ENCODE peak calls at places on chromosomes 16 and 17, in five cellular contexts. M, R, S, K and C are unnamed samples.
A peak's percentile ranks its signal among the peaks of the same experiment; 100 is the strongest.

GRCh38 chr17:8696951-8697745 is 47.5 kb downstream of the CCDC42 start:
- DNase-seq in K (no peak), S (peak; percentile 56), M (no peak), R (no peak), C (peak; percentile 47)

GRCh38 chr17:17606416-17607000 is 15.0 kb upstream of the PEMT start:
- DNase-seq in K (no peak), R (no peak), S (no peak), M (no peak), C (no peak)

GRCh38 chr17:35372846-35373531 is 432 bp downstream of the SLFN11 start:
- DNase-seq in S (peak; percentile 28), M (no peak), K (no peak), R (no peak), C (peak; percentile 11)

GRCh38 chr16:3661311-3661710 is 6.8 kb downstream of the DNASE1 start:
- DNase-seq in S (no peak), M (no peak), R (no peak), K (no peak), C (no peak)

GRCh38 chr17:40559016-40559853 is 6.0 kb downstream of the CCR7 start:
- DNase-seq in M (no peak), K (no peak), S (no peak), R (no peak), C (no peak)

GRCh38 chr17:62717589-62718342 is 90.3 kb downstream of the MRC2 start:
- DNase-seq in S (no peak), M (no peak), R (no peak), K (no peak), C (no peak)

GRCh38 chr17:45029758-45030423 is 21.5 kb downstream of the DCAKD start:
- DNase-seq in R (no peak), K (no peak), M (no peak), S (no peak), C (no peak)

GRCh38 chr16:85136213-85136704 is 24.0 kb upstream of the CIBAR2 start:
- DNase-seq in S (no peak), R (no peak), M (no peak), K (no peak), C (no peak)

GRCh38 chr17:50035421-50035879 is 20.5 kb upstream of the ITGA3 start:
- DNase-seq in K (no peak), M (no peak), S (no peak), R (no peak), C (peak; percentile 17)

GRCh38 chr16:12300946-12301500 is 324.5 kb downstream of the SNX29 start:
- DNase-seq in S (no peak), M (no peak), K (no peak), R (no peak), C (no peak)

GRCh38 chr16:12298285-12298684 is 321.8 kb downstream of the SNX29 start:
- DNase-seq in K (no peak), S (no peak), R (no peak), M (no peak), C (no peak)

GRCh38 chr16:12296991-12297390 is 320.5 kb downstream of the SNX29 start:
- DNase-seq in K (no peak), R (no peak), S (no peak), M (no peak), C (no peak)

GRCh38 chr16:12303649-12304048 is 327.1 kb downstream of the SNX29 start:
- DNase-seq in R (no peak), K (no peak), S (no peak), M (no peak), C (no peak)

GRCh38 chr16:12300490-12300889 is 324.0 kb downstream of the SNX29 start:
- DNase-seq in M (no peak), K (no peak), S (no peak), R (no peak), C (no peak)
- TF ChIP-seq POLR2AphosphoS5 in M (no peak), K (no peak), S (no peak), R (no peak), C (no peak)

GRCh38 chr17:55458287-55458900 is 36.8 kb upstream of the MMD start:
- DNase-seq in S (no peak), M (no peak), R (no peak), K (no peak), C (no peak)

GRCh38 chr17:55456307-55457240 is 34.9 kb upstream of the MMD start:
- DNase-seq in M (no peak), R (no peak), S (no peak), K (no peak), C (no peak)

GRCh38 chr17:55451758-55452468 is 30.3 kb upstream of the MMD start:
- DNase-seq in M (no peak), S (no peak), K (no peak), R (no peak), C (peak; percentile 50)

GRCh38 chr17:55453836-55454557 is 32.4 kb upstream of the MMD start:
- DNase-seq in K (no peak), M (no peak), S (no peak), R (no peak), C (no peak)

DNA sequence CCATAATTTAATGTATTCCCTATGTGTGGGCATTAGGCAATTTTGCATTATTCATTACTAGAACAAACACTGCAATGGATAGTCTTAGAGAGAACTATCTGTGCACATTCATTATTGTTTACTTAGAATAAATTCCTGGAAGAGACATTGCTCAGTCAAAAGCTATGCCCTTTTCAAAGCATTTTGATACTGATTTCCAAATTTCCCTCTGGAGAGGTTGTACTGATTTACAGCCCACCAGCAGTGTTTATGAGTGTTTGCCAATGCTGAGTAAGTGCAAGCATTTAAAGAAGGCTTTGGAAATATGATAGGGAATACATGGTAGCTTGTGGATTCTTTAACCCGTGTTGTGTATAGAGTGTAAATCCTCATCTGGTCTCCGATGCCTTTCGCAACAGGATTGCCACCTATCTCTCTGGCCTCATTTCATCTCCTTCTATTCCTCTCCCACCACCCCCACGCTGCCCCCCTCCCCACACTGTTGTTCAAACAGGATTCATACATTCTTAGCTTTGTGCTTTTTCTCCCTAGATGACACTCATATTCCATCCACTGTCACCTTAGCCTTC is 33.4 kb upstream of the MMD start:
- DNase-seq in K (no peak), M (peak; percentile 28), R (no peak), S (no peak), C (no peak)
- TF ChIP-seq POLR2AphosphoS5 in K (no peak), M (no peak), R (no peak), S (no peak), C (no peak)

DNA sequence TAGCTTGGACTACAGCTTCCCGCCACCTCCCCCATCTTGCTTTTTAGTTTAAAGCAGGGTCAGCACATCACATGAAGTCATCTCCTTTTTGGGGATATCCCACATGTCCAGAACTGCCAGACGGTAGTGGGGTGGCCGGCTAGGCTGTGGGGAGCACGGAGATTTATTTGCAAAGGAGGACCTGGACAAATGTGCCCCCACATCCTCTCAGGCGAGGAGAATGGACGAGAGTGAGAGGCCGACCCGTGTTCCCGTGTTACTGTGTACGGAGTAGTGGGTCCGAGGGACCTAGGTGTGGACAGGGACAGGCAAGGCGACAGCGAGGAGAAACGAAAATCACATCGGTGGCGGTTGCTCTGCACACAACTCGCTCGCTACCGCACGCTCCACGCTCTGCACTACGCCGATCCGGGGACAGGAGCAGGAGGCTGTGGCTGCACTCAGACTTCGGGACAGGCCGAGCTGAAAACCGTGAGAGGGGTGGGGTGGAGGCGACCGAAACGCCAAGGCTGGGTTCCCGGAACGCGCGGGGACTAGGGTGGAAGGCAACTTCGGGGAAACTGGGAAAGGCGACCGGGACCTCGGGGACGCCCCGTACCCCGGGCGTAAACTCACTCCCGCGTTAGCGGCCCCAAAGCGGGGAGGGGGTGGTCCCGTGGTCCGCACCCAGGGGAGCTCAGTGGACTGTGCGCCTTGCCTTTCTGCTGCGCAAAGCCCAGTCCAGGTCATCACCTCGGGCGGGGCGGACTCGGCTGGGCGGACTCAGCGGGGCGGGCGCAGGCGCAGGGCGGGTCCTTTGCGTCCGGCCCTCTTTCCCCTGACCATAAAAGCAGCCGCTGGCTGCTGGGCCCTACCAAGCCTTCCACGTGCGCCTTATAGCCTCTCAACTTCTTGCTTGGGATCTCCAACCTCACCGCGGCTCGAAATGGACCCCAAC is at the start of gene MT1A:
- DNase-seq in K (no peak), M (no peak), R (no peak), S (peak; percentile 28), C (peak; percentile 74)
- TF ChIP-seq POLR2AphosphoS5 in K (no peak), M (peak; percentile 52), R (no peak), S (no peak), C (no peak)

GRCh38 chr17:73083432-73083831 is 9.1 kb downstream of the SLC39A11 start:
- DNase-seq in S (no peak), M (no peak), K (no peak), R (no peak), C (no peak)
- TF ChIP-seq POLR2AphosphoS5 in S (no peak), M (no peak), K (no peak), R (no peak), C (no peak)

DNA sequence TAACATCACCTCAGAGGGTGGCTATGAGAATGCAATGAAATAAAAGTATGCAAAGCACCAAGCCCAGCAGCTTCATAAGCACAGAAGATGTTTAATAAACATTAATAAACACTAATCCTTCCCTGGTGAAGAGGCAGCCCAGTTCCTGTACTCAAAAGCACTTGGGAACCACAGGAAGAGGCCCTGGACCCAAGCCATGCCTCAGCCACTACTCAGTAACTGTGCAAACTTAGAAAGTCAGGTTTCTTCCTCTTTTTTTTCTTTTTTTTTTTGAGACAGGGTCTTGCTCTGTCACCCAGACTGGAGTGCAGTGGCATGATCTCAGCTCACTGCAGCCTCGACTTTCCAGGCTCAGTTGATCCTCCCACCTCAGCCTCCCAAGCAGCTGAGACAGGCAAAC is 5.3 kb downstream of the ARHGAP17 start:
- DNase-seq in K (no peak), R (no peak), M (no peak), S (peak; percentile 28), C (no peak)
- TF ChIP-seq POLR2AphosphoS5 in K (no peak), R (no peak), M (no peak), S (no peak), C (no peak)

DNA sequence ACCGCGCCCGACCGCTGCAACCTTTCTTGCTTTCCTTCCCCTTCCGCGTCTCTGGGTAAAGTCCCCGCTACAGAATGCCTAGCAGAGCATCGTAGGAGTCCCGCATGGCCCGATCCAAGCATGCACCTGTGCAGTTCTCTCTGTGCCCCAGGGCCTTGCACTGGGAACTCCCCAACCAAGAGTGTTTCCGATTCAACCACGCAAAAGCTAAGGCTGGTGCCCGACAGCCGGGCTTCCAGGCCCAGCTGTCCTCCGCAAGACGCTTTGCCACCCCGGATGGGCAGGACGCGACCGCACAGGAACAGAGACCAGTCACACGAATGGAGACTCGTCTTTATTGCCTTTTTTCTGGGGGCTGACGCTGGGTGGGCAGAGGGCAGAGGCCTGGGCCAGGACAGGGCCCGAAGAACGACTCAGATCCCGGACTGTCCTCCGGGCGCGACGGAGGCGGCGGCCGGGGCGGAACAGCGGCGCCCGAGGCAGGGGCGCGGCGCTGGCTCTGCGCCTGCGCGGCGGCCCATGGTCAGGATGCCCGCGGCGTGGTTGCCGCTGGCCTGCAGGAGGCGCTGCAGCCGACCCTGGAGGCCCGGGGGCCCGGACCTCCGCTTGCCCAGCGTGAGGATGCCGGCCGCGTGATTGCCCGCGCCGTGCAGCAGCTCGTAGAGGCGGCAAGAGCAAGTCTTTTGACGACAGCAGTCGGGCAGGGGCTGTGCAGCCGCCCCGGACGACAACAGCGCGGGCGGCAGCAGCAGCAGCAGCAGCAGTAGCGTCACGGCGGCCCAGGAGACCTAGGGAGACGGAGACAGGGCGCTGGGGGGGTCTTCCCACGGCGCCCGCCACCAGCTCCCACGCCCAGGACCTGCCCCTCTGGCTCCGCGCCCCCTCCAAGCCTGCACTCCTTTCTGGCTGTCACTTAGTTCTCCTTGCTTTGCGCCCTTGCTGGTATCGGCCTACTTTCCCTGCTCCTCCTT is 1.2 kb downstream of the HCRT start:
- DNase-seq in S (peak; percentile 70), K (peak; percentile 26), R (peak; percentile 94), M (no peak), C (peak; percentile 94)
- TF ChIP-seq POLR2AphosphoS5 in S (peak; percentile 70), K (peak; percentile 51), R (peak; percentile 32), M (no peak), C (no peak)